ENCODE peak calls at places on chromosomes 5 and 9, in eight cellular contexts. B is lung microvascular endothelial cell; J is transverse colon; V is fibroblast of the conjunctiva; Y is uterus; F is cardiac muscle cell; S is stimulated activated CD8-positive, alpha-beta memory T cell treated with anti-CD3 and anti-CD28 coated beads, Interleukin-12 subunit alpha, Interleukin-12 subunit beta, amount 100 ng/mL, for 1 hour; G is HTR-8/SVneo. X is an unnamed sample.

GRCh38 chr9:131787838-131788237 is 48.0 kb upstream of the RAPGEF1 start:
- DNase-seq in S (no peak), Y (no peak), G (no peak), J (no peak), B (no peak), V (no peak), F (no peak), X (no peak)

GRCh38 chr5:131630963-131631350 is 4.1 kb downstream of the RAPGEF6 start:
- DNase-seq in F (no peak), V (no peak), B (no peak), S (no peak), G (no peak), J (no peak), Y (no peak), X (no peak)

GRCh38 chr5:15600035-15600434 is 100.1 kb downstream of the FBXL7 start:
- DNase-seq in B (no peak), F (no peak), J (no peak), S (no peak), Y (no peak), G (no peak), V (no peak), X (no peak)

GRCh38 chr9:134656334-134657034 is 14.9 kb downstream of the COL5A1 start:
- DNase-seq in G (no peak), Y (no peak), B (peak), V (no peak), F (no peak), J (no peak), S (no peak), X (no peak)

GRCh38 chr5:34486808-34487201 is 169.3 kb upstream of the RAI14 start:
- DNase-seq in Y (no peak), B (no peak), F (no peak), V (no peak), S (no peak), J (no peak), G (no peak), X (no peak)

GRCh38 chr5:55604611-55605067 is 69.9 kb upstream of the PLPP1 start:
- DNase-seq in G (no peak), J (no peak), Y (no peak), B (no peak), S (no peak), V (no peak), F (peak), X (no peak)

GRCh38 chr9:2299156-2299842 is 284.2 kb downstream of the SMARCA2 start:
- DNase-seq in S (no peak), F (no peak), J (peak), Y (no peak), G (no peak), V (no peak), B (no peak), X (no peak)

GRCh38 chr5:127754259-127754658 is 51.1 kb downstream of the CCDC192 start:
- DNase-seq in Y (no peak), J (no peak), S (no peak), F (no peak), B (no peak), G (no peak), V (no peak), X (no peak)

GRCh38 chr5:154505567-154505966 is 27.5 kb upstream of the HAND1 start:
- DNase-seq in J (no peak), F (no peak), G (no peak), V (no peak), Y (no peak), S (no peak), B (no peak), X (no peak)

GRCh38 chr5:23014251-23014650 is 161.1 kb upstream of the CDH12 start:
- DNase-seq in V (no peak), G (no peak), F (no peak), B (no peak), S (no peak), J (no peak), Y (no peak), X (no peak)

GRCh38 chr9:137878957-137879555 is 1.5 kb downstream of the CACNA1B start:
- DNase-seq in V (no peak), S (no peak), B (no peak), Y (no peak), J (no peak), F (no peak), G (no peak), X (no peak)

GRCh38 chr5:59037453-59038168 is 454.7 kb downstream of the RAB3C start:
- DNase-seq in Y (no peak), V (no peak), F (no peak), S (no peak), G (no peak), B (no peak), J (no peak), X (no peak)

GRCh38 chr5:178589180-178590140 is 733 bp downstream of the COL23A1 start:
- DNase-seq in G (no peak), V (no peak), B (peak), S (no peak), J (no peak), Y (no peak), F (peak), X (no peak)

GRCh38 chr9:107838766-107839165 is 349.2 kb upstream of the KLF4 start:
- DNase-seq in Y (no peak), B (no peak), J (no peak), G (no peak), V (no peak), S (no peak), F (no peak), X (no peak)

GRCh38 chr5:33854733-33855151 is 37.0 kb downstream of the ADAMTS12 start:
- DNase-seq in Y (no peak), G (peak), V (no peak), B (peak), S (no peak), F (peak), J (no peak), X (no peak)

GRCh38 chr5:61687371-61687770 is 355.3 kb downstream of the ZSWIM6 start:
- DNase-seq in V (no peak), J (no peak), Y (no peak), S (no peak), F (no peak), B (no peak), G (no peak), X (no peak)

GRCh38 chr5:93349613-93350012 is 231.4 kb downstream of the NR2F1-AS1 start:
- DNase-seq in J (no peak), V (no peak), Y (no peak), F (no peak), S (no peak), B (peak), G (peak), X (no peak)

GRCh38 chr5:139108056-139108811 is 89.9 kb downstream of the SIL1 start:
- DNase-seq in B (no peak), J (no peak), F (no peak), Y (peak), G (no peak), V (peak), S (no peak), X (no peak)

GRCh38 chr5:157744055-157745011 is 821 bp downstream of the LSM11 start:
- DNase-seq in F (peak), S (no peak), Y (no peak), J (peak), G (no peak), B (peak), V (no peak), X (no peak)

GRCh38 chr5:145991044-145991575 is 54.7 kb downstream of the SH3RF2 start:
- DNase-seq in V (no peak), F (no peak), J (no peak), S (no peak), B (no peak), G (no peak), Y (no peak), X (no peak)

GRCh38 chr9:12464910-12465512 is 228.2 kb upstream of the TYRP1 start:
- DNase-seq in S (no peak), B (peak), J (no peak), Y (no peak), V (peak), F (peak), G (no peak), X (no peak)

GRCh38 chr5:68333649-68334549 is 118.3 kb downstream of the PIK3R1 start:
- DNase-seq in F (no peak), V (peak), Y (no peak), J (no peak), B (peak), S (no peak), G (peak), X (no peak)

GRCh38 chr9:13721481-13722235 is 442.2 kb upstream of the MPDZ start:
- DNase-seq in V (no peak), F (no peak), S (no peak), Y (no peak), J (no peak), G (no peak), B (no peak), X (no peak)

GRCh38 chr5:16616536-16617271 is at the start of gene RETREG1:
- DNase-seq in V (no peak), F (peak), S (peak), G (peak), Y (peak), J (peak), B (peak), X (peak)

GRCh38 chr5:95134326-95134725 is 150.6 kb downstream of the MCTP1 start:
- DNase-seq in J (no peak), F (no peak), Y (no peak), S (no peak), V (no peak), G (no peak), B (no peak), X (no peak)

GRCh38 chr5:176818391-176819098 is 8.2 kb downstream of the UNC5A start:
- DNase-seq in Y (no peak), V (no peak), J (no peak), B (no peak), F (no peak), G (no peak), S (no peak), X (no peak)

GRCh38 chr9:21902112-21902511 is 92.1 kb downstream of the CDKN2A start:
- DNase-seq in G (no peak), Y (no peak), S (no peak), B (peak), V (no peak), F (no peak), J (no peak), X (no peak)

GRCh38 chr5:7683753-7684152 is 167.2 kb downstream of the CFAP90 start:
- DNase-seq in J (no peak), B (no peak), V (no peak), G (no peak), S (no peak), F (no peak), Y (no peak), X (no peak)

GRCh38 chr9:128409998-128410397 is 10.7 kb upstream of the CERCAM start:
- DNase-seq in Y (no peak), F (no peak), G (no peak), B (peak), V (no peak), J (no peak), S (no peak), X (no peak)

GRCh38 chr5:7754997-7755596 is 95.8 kb downstream of the CFAP90 start:
- DNase-seq in G (peak), B (peak), V (peak), Y (no peak), J (peak), S (no peak), F (peak), X (no peak)

GRCh38 chr5:75601567-75601966 is 9.7 kb upstream of the ANKDD1B start:
- DNase-seq in V (no peak), S (no peak), B (peak), F (no peak), Y (no peak), J (no peak), G (no peak), X (no peak)

GRCh38 chr5:181107699-181108098 is 23.3 kb downstream of the OR2V1 start:
- DNase-seq in V (no peak), J (no peak), G (no peak), B (no peak), S (no peak), F (no peak), Y (no peak), X (no peak)

GRCh38 chr9:34084562-34084961 is 35.9 kb upstream of the UBAP2 start:
- DNase-seq in B (no peak), Y (peak), V (no peak), J (peak), F (no peak), S (no peak), G (no peak), X (no peak)

GRCh38 chr5:103120607-103121200 is 603 bp downstream of the PPIP5K2 start:
- DNase-seq in G (peak), J (peak), Y (no peak), V (no peak), F (peak), S (no peak), B (peak), X (no peak)

GRCh38 chr5:139232161-139232724 is 34.1 kb upstream of the SIL1 start:
- DNase-seq in S (no peak), G (no peak), F (no peak), J (no peak), V (peak), B (no peak), Y (no peak), X (no peak)

GRCh38 chr9:134546231-134546731 is 95.3 kb upstream of the COL5A1 start:
- DNase-seq in J (no peak), B (no peak), G (no peak), S (no peak), Y (no peak), F (no peak), V (peak), X (no peak)

GRCh38 chr9:37364136-37364535 is 58.4 kb upstream of the GRHPR start:
- DNase-seq in B (no peak), S (no peak), Y (no peak), G (no peak), J (no peak), F (no peak), V (no peak), X (no peak)

GRCh38 chr5:147831465-147831864 is at the start of gene SPINK1:
- DNase-seq in G (no peak), B (no peak), Y (no peak), F (no peak), J (peak), S (no peak), V (no peak), X (no peak)

X was measured in activated gamma-delta T cell treated with anti-CD3 and anti-CD28 coated beads, Interleukin-2, amount 50 U/mL, for 16 hours.